ENCODE peak calls at places on chromosomes 6 and 20, in ten cellular contexts. One of them, this sample, is unnamed. For H3K4me1, the result is how much of the 10 kb centered on the place peaks cover.

GRCh38 chr6:142030115-142030619 is 102.6 kb upstream of the GJE1 start:
- DNase-seq in mucosa of descending colon: no peak
- DNase-seq in pancreas: no peak
- DNase-seq in body of pancreas: no peak
- DNase-seq in breast epithelium: no peak
- DNase-seq in heart left ventricle: no peak
- DNase-seq in IMR-90: peak
- DNase-seq in keratinocyte: no peak
- DNase-seq in tibial artery: no peak
- DNase-seq in ovary: no peak
- DNase-seq in this sample: no peak

GRCh38 chr6:111870751-111871064 is 2.5 kb downstream of the FYN start:
- DNase-seq in mucosa of descending colon: no peak
- DNase-seq in pancreas: no peak
- DNase-seq in body of pancreas: no peak
- DNase-seq in breast epithelium: no peak
- DNase-seq in heart left ventricle: no peak
- DNase-seq in IMR-90: no peak
- DNase-seq in keratinocyte: no peak
- DNase-seq in tibial artery: no peak
- DNase-seq in ovary: no peak
- DNase-seq in this sample: no peak

GRCh38 chr6:35552285-35552917 is 39.7 kb upstream of the TULP1 start:
- DNase-seq in mucosa of descending colon: peak
- DNase-seq in pancreas: peak
- DNase-seq in body of pancreas: peak
- DNase-seq in breast epithelium: no peak
- DNase-seq in heart left ventricle: no peak
- DNase-seq in IMR-90: peak
- DNase-seq in keratinocyte: peak
- DNase-seq in tibial artery: no peak
- DNase-seq in ovary: no peak
- DNase-seq in this sample: no peak

GRCh38 chr6:46906776-46907175 is 15.0 kb downstream of the ADGRF5 start:
- DNase-seq in mucosa of descending colon: no peak
- DNase-seq in pancreas: no peak
- DNase-seq in body of pancreas: no peak
- DNase-seq in breast epithelium: no peak
- DNase-seq in heart left ventricle: no peak
- DNase-seq in IMR-90: no peak
- DNase-seq in keratinocyte: no peak
- DNase-seq in tibial artery: no peak
- DNase-seq in ovary: no peak
- DNase-seq in this sample: no peak

GRCh38 chr6:105592329-105592728 is 189.4 kb upstream of the PREP start:
- DNase-seq in mucosa of descending colon: no peak
- DNase-seq in pancreas: no peak
- DNase-seq in body of pancreas: no peak
- DNase-seq in breast epithelium: no peak
- DNase-seq in heart left ventricle: no peak
- DNase-seq in IMR-90: peak
- DNase-seq in keratinocyte: peak
- DNase-seq in tibial artery: no peak
- DNase-seq in ovary: no peak
- DNase-seq in this sample: no peak

GRCh38 chr6:119132211-119133004 is 53.9 kb upstream of the FAM184A start:
- DNase-seq in mucosa of descending colon: no peak
- DNase-seq in pancreas: no peak
- DNase-seq in body of pancreas: no peak
- DNase-seq in breast epithelium: no peak
- DNase-seq in heart left ventricle: no peak
- DNase-seq in IMR-90: no peak
- DNase-seq in keratinocyte: no peak
- DNase-seq in tibial artery: no peak
- DNase-seq in ovary: no peak
- DNase-seq in this sample: no peak

GRCh38 chr20:57656821-57657536 is 36.8 kb upstream of the ZBP1 start:
- DNase-seq in mucosa of descending colon: no peak
- DNase-seq in pancreas: peak
- DNase-seq in body of pancreas: peak
- DNase-seq in breast epithelium: no peak
- DNase-seq in heart left ventricle: peak
- DNase-seq in IMR-90: no peak
- DNase-seq in keratinocyte: no peak
- DNase-seq in tibial artery: peak
- DNase-seq in ovary: peak
- DNase-seq in this sample: peak

GRCh38 chr20:58712823-58713731 is 20.5 kb downstream of the NPEPL1 start:
- DNase-seq in mucosa of descending colon: peak
- DNase-seq in pancreas: no peak
- DNase-seq in body of pancreas: no peak
- DNase-seq in breast epithelium: no peak
- DNase-seq in heart left ventricle: no peak
- DNase-seq in IMR-90: no peak
- DNase-seq in keratinocyte: no peak
- DNase-seq in tibial artery: peak
- DNase-seq in ovary: peak
- DNase-seq in this sample: peak

GRCh38 chr20:38286586-38287502 is 17.1 kb upstream of the BPI start:
- DNase-seq in mucosa of descending colon: no peak
- DNase-seq in pancreas: no peak
- DNase-seq in body of pancreas: no peak
- DNase-seq in breast epithelium: no peak
- DNase-seq in heart left ventricle: peak
- DNase-seq in IMR-90: no peak
- DNase-seq in keratinocyte: no peak
- DNase-seq in tibial artery: no peak
- DNase-seq in ovary: peak
- DNase-seq in this sample: peak

GRCh38 chr6:52077961-52078613 is 9.3 kb downstream of the PKHD1 start:
- DNase-seq in mucosa of descending colon: no peak
- DNase-seq in pancreas: peak
- DNase-seq in body of pancreas: peak
- DNase-seq in breast epithelium: no peak
- DNase-seq in heart left ventricle: no peak
- DNase-seq in IMR-90: no peak
- DNase-seq in keratinocyte: no peak
- DNase-seq in tibial artery: no peak
- DNase-seq in ovary: no peak
- DNase-seq in this sample: no peak

GRCh38 chr6:165345700-165346099 is 36.3 kb upstream of the C6orf118 start:
- DNase-seq in mucosa of descending colon: no peak
- DNase-seq in pancreas: no peak
- DNase-seq in body of pancreas: no peak
- DNase-seq in breast epithelium: no peak
- DNase-seq in heart left ventricle: no peak
- DNase-seq in IMR-90: no peak
- DNase-seq in keratinocyte: no peak
- DNase-seq in tibial artery: no peak
- DNase-seq in ovary: no peak
- DNase-seq in this sample: no peak

GRCh38 chr6:165340532-165340931 is 31.1 kb upstream of the C6orf118 start:
- DNase-seq in mucosa of descending colon: no peak
- DNase-seq in pancreas: no peak
- DNase-seq in body of pancreas: no peak
- DNase-seq in breast epithelium: no peak
- DNase-seq in heart left ventricle: no peak
- DNase-seq in IMR-90: no peak
- DNase-seq in keratinocyte: no peak
- DNase-seq in tibial artery: no peak
- DNase-seq in ovary: no peak
- DNase-seq in this sample: no peak
- TF ChIP-seq CTCF in mucosa of descending colon: no peak
- TF ChIP-seq CTCF in pancreas: no peak
- TF ChIP-seq CTCF in body of pancreas: no peak
- TF ChIP-seq CTCF in breast epithelium: no peak
- TF ChIP-seq CTCF in heart left ventricle: no peak
- TF ChIP-seq CTCF in IMR-90: no peak
- TF ChIP-seq CTCF in keratinocyte: no peak
- TF ChIP-seq CTCF in tibial artery: no peak
- TF ChIP-seq CTCF in ovary: no peak
- TF ChIP-seq CTCF in this sample: no peak

DNA sequence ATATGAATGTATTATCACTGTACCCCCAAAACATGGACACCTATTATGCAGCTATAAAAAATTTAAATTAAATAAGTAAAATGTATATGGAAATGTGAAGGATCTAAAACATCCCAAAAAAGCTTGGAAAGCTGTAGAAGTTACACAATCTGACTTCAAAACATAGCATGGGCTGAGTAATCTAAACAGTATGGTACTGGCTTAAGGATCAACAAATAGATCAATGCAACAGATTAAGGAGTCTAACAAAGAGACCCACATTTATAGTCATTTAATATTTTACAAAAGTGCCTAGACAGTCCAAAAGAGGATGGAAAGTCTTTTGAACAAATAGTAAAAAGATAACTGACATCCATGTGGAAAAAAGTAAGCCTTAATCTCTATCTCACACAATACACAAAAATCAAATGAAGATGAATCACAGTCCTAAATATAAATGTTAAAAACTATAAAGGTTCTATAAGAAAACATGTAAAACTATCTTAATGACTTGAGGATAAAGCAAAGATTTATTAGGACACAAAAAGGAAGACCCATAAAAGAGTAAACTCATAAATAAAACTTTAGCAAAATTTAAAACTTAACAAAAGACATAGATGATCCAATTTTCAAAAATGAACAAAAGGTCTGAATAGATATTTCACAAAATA is 46.8 kb downstream of the RANBP9 start:
- DNase-seq in mucosa of descending colon: no peak
- DNase-seq in pancreas: no peak
- DNase-seq in body of pancreas: no peak
- DNase-seq in breast epithelium: no peak
- DNase-seq in heart left ventricle: no peak
- DNase-seq in IMR-90: peak
- DNase-seq in keratinocyte: no peak
- DNase-seq in tibial artery: no peak
- DNase-seq in ovary: no peak
- DNase-seq in this sample: no peak
- H3K4me1 ChIP-seq in mucosa of descending colon: under half
- H3K4me1 ChIP-seq in pancreas: under half
- H3K4me1 ChIP-seq in body of pancreas: half or more
- H3K4me1 ChIP-seq in breast epithelium: under half
- H3K4me1 ChIP-seq in heart left ventricle: under half
- H3K4me1 ChIP-seq in IMR-90: under half
- H3K4me1 ChIP-seq in keratinocyte: under half
- H3K4me1 ChIP-seq in tibial artery: half or more
- H3K4me1 ChIP-seq in ovary: under half
- H3K4me1 ChIP-seq in this sample: under half

DNA sequence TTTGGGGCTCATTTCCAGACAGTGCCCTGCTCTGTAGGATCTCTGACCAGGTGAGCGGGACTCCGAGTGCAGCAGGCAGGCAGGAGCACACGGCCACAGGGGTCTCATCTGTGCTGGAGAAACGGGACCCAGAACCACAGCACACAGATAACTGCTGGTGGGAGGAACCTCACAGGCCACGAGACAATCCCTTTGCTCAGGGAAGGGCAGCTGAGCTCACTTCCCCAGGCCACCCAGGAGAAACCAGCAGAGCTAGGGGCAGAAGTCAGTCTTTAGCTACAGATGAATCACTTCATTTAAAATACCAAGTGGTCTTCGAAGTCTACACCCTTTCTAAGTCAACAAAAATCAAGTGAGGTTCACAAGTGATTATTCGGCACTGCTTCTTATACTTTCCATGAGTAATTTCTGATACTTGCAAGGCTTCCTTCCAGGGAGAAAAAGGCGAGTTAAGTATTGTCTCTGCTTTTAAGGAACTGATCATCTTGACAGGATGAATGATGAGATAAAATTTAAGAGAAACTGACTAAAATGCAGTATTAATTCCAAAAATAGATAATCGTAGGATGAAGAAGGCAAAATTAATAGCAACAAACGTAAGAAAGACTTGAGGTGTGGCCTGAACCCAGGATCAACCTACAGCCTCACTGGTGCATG is 233.5 kb downstream of the TTLL2 start:
- DNase-seq in mucosa of descending colon: no peak
- DNase-seq in pancreas: no peak
- DNase-seq in body of pancreas: no peak
- DNase-seq in breast epithelium: no peak
- DNase-seq in heart left ventricle: no peak
- DNase-seq in IMR-90: no peak
- DNase-seq in keratinocyte: no peak
- DNase-seq in tibial artery: no peak
- DNase-seq in ovary: no peak
- DNase-seq in this sample: peak
- TF ChIP-seq CTCF in mucosa of descending colon: no peak
- TF ChIP-seq CTCF in pancreas: no peak
- TF ChIP-seq CTCF in body of pancreas: no peak
- TF ChIP-seq CTCF in breast epithelium: no peak
- TF ChIP-seq CTCF in heart left ventricle: no peak
- TF ChIP-seq CTCF in IMR-90: no peak
- TF ChIP-seq CTCF in keratinocyte: no peak
- TF ChIP-seq CTCF in tibial artery: no peak
- TF ChIP-seq CTCF in ovary: no peak
- TF ChIP-seq CTCF in this sample: no peak

GRCh38 chr6:83590413-83590812 is 78.1 kb downstream of the PRSS35 start:
- DNase-seq in mucosa of descending colon: no peak
- DNase-seq in pancreas: no peak
- DNase-seq in body of pancreas: no peak
- DNase-seq in breast epithelium: no peak
- DNase-seq in heart left ventricle: no peak
- DNase-seq in IMR-90: peak
- DNase-seq in keratinocyte: no peak
- DNase-seq in tibial artery: no peak
- DNase-seq in ovary: no peak
- DNase-seq in this sample: no peak

GRCh38 chr6:83594936-83595335 is 82.6 kb downstream of the PRSS35 start:
- DNase-seq in mucosa of descending colon: no peak
- DNase-seq in pancreas: no peak
- DNase-seq in body of pancreas: no peak
- DNase-seq in breast epithelium: no peak
- DNase-seq in heart left ventricle: no peak
- DNase-seq in IMR-90: peak
- DNase-seq in keratinocyte: no peak
- DNase-seq in tibial artery: no peak
- DNase-seq in ovary: no peak
- DNase-seq in this sample: no peak

GRCh38 chr6:83593395-83593785 is 81.1 kb downstream of the PRSS35 start:
- DNase-seq in mucosa of descending colon: no peak
- DNase-seq in pancreas: no peak
- DNase-seq in body of pancreas: no peak
- DNase-seq in breast epithelium: no peak
- DNase-seq in heart left ventricle: no peak
- DNase-seq in IMR-90: no peak
- DNase-seq in keratinocyte: no peak
- DNase-seq in tibial artery: no peak
- DNase-seq in ovary: no peak
- DNase-seq in this sample: no peak

GRCh38 chr6:83597511-83597910 is 85.2 kb downstream of the PRSS35 start:
- DNase-seq in mucosa of descending colon: no peak
- DNase-seq in pancreas: no peak
- DNase-seq in body of pancreas: no peak
- DNase-seq in breast epithelium: no peak
- DNase-seq in heart left ventricle: no peak
- DNase-seq in IMR-90: no peak
- DNase-seq in keratinocyte: no peak
- DNase-seq in tibial artery: no peak
- DNase-seq in ovary: no peak
- DNase-seq in this sample: no peak

GRCh38 chr6:83592770-83593394 is 80.5 kb downstream of the PRSS35 start:
- DNase-seq in mucosa of descending colon: no peak
- DNase-seq in pancreas: no peak
- DNase-seq in body of pancreas: no peak
- DNase-seq in breast epithelium: no peak
- DNase-seq in heart left ventricle: no peak
- DNase-seq in IMR-90: peak
- DNase-seq in keratinocyte: no peak
- DNase-seq in tibial artery: no peak
- DNase-seq in ovary: no peak
- DNase-seq in this sample: peak
- H3K4me1 ChIP-seq in mucosa of descending colon: under half
- H3K4me1 ChIP-seq in pancreas: under half
- H3K4me1 ChIP-seq in body of pancreas: under half
- H3K4me1 ChIP-seq in breast epithelium: under half
- H3K4me1 ChIP-seq in heart left ventricle: under half
- H3K4me1 ChIP-seq in IMR-90: under half
- H3K4me1 ChIP-seq in keratinocyte: under half
- H3K4me1 ChIP-seq in tibial artery: under half
- H3K4me1 ChIP-seq in ovary: under half
- H3K4me1 ChIP-seq in this sample: under half

This sample was measured in testis.